ENCODE peak calls at places on chromosomes 12 and 14, in five cellular contexts. One of them, this sample, is unnamed.

GRCh38 chr12:78470354-78471195 is 394.0 kb upstream of the SYT1 start:
- DNase-seq in HCT116: peak
- DNase-seq in H1: no peak
- DNase-seq in SK-N-SH: peak
- DNase-seq in HepG2: peak
- DNase-seq in this sample: peak

GRCh38 chr12:93714382-93714781 is 37.2 kb downstream of the CRADD start:
- DNase-seq in H1: no peak
- DNase-seq in HepG2: no peak
- DNase-seq in HCT116: no peak
- DNase-seq in SK-N-SH: no peak
- DNase-seq in this sample: no peak

GRCh38 chr12:1592444-1593231 is 1.7 kb downstream of the FBXL14 start:
- DNase-seq in SK-N-SH: peak
- DNase-seq in HepG2: no peak
- DNase-seq in H1: no peak
- DNase-seq in HCT116: no peak
- DNase-seq in this sample: no peak

GRCh38 chr12:54357802-54358619 is 6.3 kb downstream of the GPR84 start:
- DNase-seq in H1: no peak
- DNase-seq in HepG2: no peak
- DNase-seq in HCT116: no peak
- DNase-seq in SK-N-SH: no peak
- DNase-seq in this sample: peak

GRCh38 chr12:9039397-9039977 is 50.1 kb downstream of the KLRG1 start:
- DNase-seq in HepG2: peak
- DNase-seq in SK-N-SH: peak
- DNase-seq in H1: no peak
- DNase-seq in HCT116: peak
- DNase-seq in this sample: peak

GRCh38 chr14:93005838-93006237 is 82.9 kb downstream of the CHGA start:
- DNase-seq in H1: no peak
- DNase-seq in HCT116: no peak
- DNase-seq in SK-N-SH: no peak
- DNase-seq in HepG2: no peak
- DNase-seq in this sample: no peak

GRCh38 chr12:51357374-51358047 is 11.0 kb upstream of the CELA1 start:
- DNase-seq in SK-N-SH: no peak
- DNase-seq in HCT116: no peak
- DNase-seq in HepG2: no peak
- DNase-seq in H1: no peak
- DNase-seq in this sample: no peak

GRCh38 chr12:810635-811415 is 58.4 kb downstream of the WNK1 start:
- DNase-seq in HCT116: no peak
- DNase-seq in H1: no peak
- DNase-seq in SK-N-SH: no peak
- DNase-seq in HepG2: no peak
- DNase-seq in this sample: no peak

GRCh38 chr12:79183946-79184345 is 319.4 kb downstream of the SYT1 start:
- DNase-seq in SK-N-SH: no peak
- DNase-seq in HCT116: no peak
- DNase-seq in H1: no peak
- DNase-seq in HepG2: no peak
- DNase-seq in this sample: no peak

GRCh38 chr14:103542545-103543088 is 13.6 kb downstream of the TRMT61A start:
- DNase-seq in HCT116: no peak
- DNase-seq in SK-N-SH: peak
- DNase-seq in H1: no peak
- DNase-seq in HepG2: no peak
- DNase-seq in this sample: no peak

GRCh38 chr12:32877670-32878459 is 18.7 kb downstream of the PKP2 start:
- DNase-seq in HepG2: no peak
- DNase-seq in SK-N-SH: peak
- DNase-seq in H1: no peak
- DNase-seq in HCT116: no peak
- DNase-seq in this sample: no peak

GRCh38 chr14:89012272-89013097 is 188.0 kb downstream of the TTC8 start:
- DNase-seq in H1: no peak
- DNase-seq in HCT116: no peak
- DNase-seq in SK-N-SH: no peak
- DNase-seq in HepG2: peak
- DNase-seq in this sample: no peak

GRCh38 chr12:58204086-58204485 is 262.7 kb downstream of the ATP23 start:
- DNase-seq in HepG2: no peak
- DNase-seq in H1: no peak
- DNase-seq in HCT116: no peak
- DNase-seq in SK-N-SH: no peak
- DNase-seq in this sample: no peak

GRCh38 chr12:107369679-107370078 is 276.3 kb upstream of the CRY1 start:
- DNase-seq in HCT116: no peak
- DNase-seq in SK-N-SH: no peak
- DNase-seq in HepG2: no peak
- DNase-seq in H1: no peak
- DNase-seq in this sample: no peak

GRCh38 chr12:128817115-128818015 is 6.4 kb downstream of the SLC15A4 start:
- DNase-seq in HCT116: no peak
- DNase-seq in H1: no peak
- DNase-seq in SK-N-SH: peak
- DNase-seq in HepG2: no peak
- DNase-seq in this sample: no peak

GRCh38 chr14:92945959-92946846 is 23.3 kb downstream of the CHGA start:
- DNase-seq in HCT116: peak
- DNase-seq in HepG2: no peak
- DNase-seq in H1: no peak
- DNase-seq in SK-N-SH: peak
- DNase-seq in this sample: no peak

GRCh38 chr14:103008768-103009342 is 48.5 kb downstream of the CDC42BPB start:
- DNase-seq in SK-N-SH: no peak
- DNase-seq in HCT116: no peak
- DNase-seq in HepG2: no peak
- DNase-seq in H1: no peak
- DNase-seq in this sample: no peak

GRCh38 chr14:32450919-32451675 is 122.0 kb downstream of the AKAP6 start:
- DNase-seq in SK-N-SH: no peak
- DNase-seq in HepG2: no peak
- DNase-seq in H1: no peak
- DNase-seq in HCT116: no peak
- DNase-seq in this sample: no peak

GRCh38 chr12:8953773-8954402 is 4.4 kb upstream of the M6PR start:
- DNase-seq in HCT116: no peak
- DNase-seq in H1: no peak
- DNase-seq in SK-N-SH: no peak
- DNase-seq in HepG2: no peak
- DNase-seq in this sample: no peak

GRCh38 chr12:89345830-89346740 is 6.2 kb downstream of the DUSP6 start:
- DNase-seq in H1: no peak
- DNase-seq in SK-N-SH: peak
- DNase-seq in HepG2: no peak
- DNase-seq in HCT116: peak
- DNase-seq in this sample: no peak

GRCh38 chr12:28998662-28999120 is 150.4 kb upstream of the FAR2 start:
- DNase-seq in H1: no peak
- DNase-seq in SK-N-SH: peak
- DNase-seq in HCT116: no peak
- DNase-seq in HepG2: peak
- DNase-seq in this sample: peak

GRCh38 chr12:115960868-115961802 is 316.4 kb downstream of the MED13L start:
- DNase-seq in H1: no peak
- DNase-seq in HCT116: no peak
- DNase-seq in SK-N-SH: no peak
- DNase-seq in HepG2: no peak
- DNase-seq in this sample: no peak

GRCh38 chr12:64633186-64633939 is 23.1 kb downstream of the RASSF3 start:
- DNase-seq in H1: no peak
- DNase-seq in HepG2: no peak
- DNase-seq in SK-N-SH: no peak
- DNase-seq in HCT116: no peak
- DNase-seq in this sample: no peak

GRCh38 chr12:22626429-22626828 is 1.5 kb downstream of the ETNK1 start:
- DNase-seq in H1: no peak
- DNase-seq in HCT116: no peak
- DNase-seq in HepG2: no peak
- DNase-seq in SK-N-SH: no peak
- DNase-seq in this sample: no peak

DNA sequence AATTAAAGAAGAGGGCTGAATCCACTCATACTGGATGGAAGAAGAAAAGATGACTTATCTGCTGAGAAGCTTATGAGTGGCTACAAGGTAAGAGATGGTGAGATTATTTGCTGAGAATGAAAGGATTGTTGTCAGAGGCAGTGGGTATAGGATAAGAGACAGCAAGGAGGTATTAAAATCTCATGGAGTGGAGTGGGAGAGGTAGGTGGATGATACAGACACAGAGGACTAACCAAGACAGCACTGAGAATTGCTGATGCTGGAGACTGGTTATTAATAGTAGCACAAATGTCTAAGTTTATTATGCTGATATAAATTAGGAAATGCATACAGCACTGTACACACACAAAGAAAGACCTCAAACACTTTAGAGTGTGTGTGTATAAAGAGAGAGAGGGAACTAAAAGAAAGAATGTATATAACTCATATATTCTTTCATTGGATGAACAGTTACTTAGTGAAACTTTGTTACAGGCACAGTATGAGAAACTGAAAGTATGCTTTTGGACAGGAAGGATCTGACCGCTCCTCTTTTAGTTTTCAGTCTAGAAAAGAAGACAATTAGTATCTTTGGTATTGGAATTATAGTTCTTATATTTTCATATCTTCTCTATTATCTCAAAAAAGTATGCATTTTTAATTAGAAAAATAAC is 543.1 kb downstream of the LRFN5 start:
- DNase-seq in H1: no peak
- DNase-seq in HepG2: no peak
- DNase-seq in SK-N-SH: no peak
- DNase-seq in HCT116: no peak
- DNase-seq in this sample: no peak
- TF ChIP-seq JUND in H1: no peak
- TF ChIP-seq JUND in HepG2: no peak
- TF ChIP-seq JUND in SK-N-SH: no peak
- TF ChIP-seq JUND in HCT116: no peak
- TF ChIP-seq JUND in this sample: no peak

DNA sequence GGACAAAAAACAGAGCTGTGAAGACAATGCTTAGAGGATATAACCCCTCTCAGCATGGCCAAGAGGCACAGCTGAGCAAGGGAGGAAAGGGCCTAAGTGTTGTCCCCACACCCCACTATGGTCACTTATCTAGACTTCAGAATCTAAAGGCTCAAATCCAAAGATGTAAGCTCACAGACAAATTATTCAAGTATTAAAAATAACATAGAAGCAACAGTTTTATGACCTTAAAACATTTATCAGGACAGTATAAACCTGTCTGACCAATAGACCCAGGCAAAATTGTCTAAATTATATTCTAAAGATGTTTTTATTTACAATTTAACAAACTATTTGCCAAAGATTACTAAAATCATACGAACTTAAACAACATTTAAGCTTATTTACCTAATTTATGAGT is 28.1 kb upstream of the PRICKLE1 start:
- DNase-seq in HCT116: peak
- DNase-seq in H1: no peak
- DNase-seq in HepG2: no peak
- DNase-seq in SK-N-SH: no peak
- DNase-seq in this sample: no peak
- TF ChIP-seq JUND in HCT116: no peak
- TF ChIP-seq JUND in H1: no peak
- TF ChIP-seq JUND in HepG2: no peak
- TF ChIP-seq JUND in SK-N-SH: no peak
- TF ChIP-seq JUND in this sample: no peak

DNA sequence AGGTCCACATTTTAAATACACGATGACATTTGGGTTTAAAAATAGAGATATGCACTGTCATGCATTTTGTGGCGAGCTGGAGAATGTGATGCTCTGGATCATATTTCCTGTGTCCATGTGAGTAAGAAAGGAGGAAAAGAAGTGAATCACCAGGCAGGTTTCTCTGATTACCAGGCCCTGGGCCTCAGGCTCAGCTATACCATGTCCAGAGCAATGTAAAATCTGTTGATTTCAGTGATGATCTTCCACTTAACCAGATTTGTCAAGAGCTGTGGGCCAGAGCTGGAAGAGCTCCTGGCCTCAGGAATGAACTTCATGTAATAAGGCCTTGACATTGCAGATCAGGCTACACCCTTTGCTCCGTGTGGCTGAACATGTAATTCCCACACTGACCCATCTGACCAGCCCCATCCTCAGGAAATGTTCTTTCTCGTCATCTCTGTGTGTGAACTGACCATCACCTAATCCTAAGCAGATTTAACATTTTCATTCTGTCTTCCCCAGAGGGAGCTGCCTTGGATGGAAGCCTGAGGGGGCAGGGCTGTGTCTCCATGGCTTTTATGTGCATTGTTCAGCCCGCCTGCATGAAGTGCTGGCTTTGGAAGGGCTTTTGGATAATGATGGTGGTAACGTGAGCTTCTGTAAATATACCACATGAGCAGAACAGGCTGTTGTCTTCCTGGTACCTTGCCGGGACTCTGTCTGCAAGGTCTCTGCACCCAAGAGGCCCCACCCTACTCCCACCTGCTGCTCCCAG is 54.5 kb downstream of the CRACR2A start:
- DNase-seq in HepG2: no peak
- DNase-seq in H1: no peak
- DNase-seq in HCT116: no peak
- DNase-seq in SK-N-SH: peak
- DNase-seq in this sample: no peak
- TF ChIP-seq JUND in HepG2: no peak
- TF ChIP-seq JUND in H1: no peak
- TF ChIP-seq JUND in HCT116: no peak
- TF ChIP-seq JUND in SK-N-SH: peak
- TF ChIP-seq JUND in this sample: no peak

GRCh38 chr12:56838602-56839488 is 75.7 kb downstream of the HSD17B6 start:
- DNase-seq in H1: no peak
- DNase-seq in HCT116: no peak
- DNase-seq in HepG2: no peak
- DNase-seq in SK-N-SH: no peak
- DNase-seq in this sample: no peak

GRCh38 chr12:56836800-56837663 is 73.9 kb downstream of the HSD17B6 start:
- DNase-seq in HepG2: no peak
- DNase-seq in SK-N-SH: no peak
- DNase-seq in HCT116: no peak
- DNase-seq in H1: no peak
- DNase-seq in this sample: peak

GRCh38 chr12:56836317-56836716 is 73.2 kb downstream of the HSD17B6 start:
- DNase-seq in HCT116: no peak
- DNase-seq in H1: no peak
- DNase-seq in HepG2: no peak
- DNase-seq in SK-N-SH: no peak
- DNase-seq in this sample: no peak

GRCh38 chr12:56839489-56840442 is 76.6 kb downstream of the HSD17B6 start:
- DNase-seq in SK-N-SH: peak
- DNase-seq in HepG2: peak
- DNase-seq in H1: peak
- DNase-seq in HCT116: peak
- DNase-seq in this sample: peak

GRCh38 chr12:56840922-56841321 is 77.8 kb downstream of the HSD17B6 start:
- DNase-seq in HepG2: no peak
- DNase-seq in HCT116: no peak
- DNase-seq in SK-N-SH: no peak
- DNase-seq in H1: no peak
- DNase-seq in this sample: no peak
- TF ChIP-seq JUND in HepG2: no peak
- TF ChIP-seq JUND in HCT116: no peak
- TF ChIP-seq JUND in SK-N-SH: no peak
- TF ChIP-seq JUND in H1: no peak
- TF ChIP-seq JUND in this sample: no peak

GRCh38 chr12:3119745-3120660 is 42.8 kb downstream of the TSPAN9 start:
- DNase-seq in SK-N-SH: peak
- DNase-seq in H1: no peak
- DNase-seq in HCT116: no peak
- DNase-seq in HepG2: no peak
- DNase-seq in this sample: peak
- TF ChIP-seq JUND in SK-N-SH: no peak
- TF ChIP-seq JUND in H1: no peak
- TF ChIP-seq JUND in HCT116: no peak
- TF ChIP-seq JUND in HepG2: no peak
- TF ChIP-seq JUND in this sample: no peak

This sample was measured in T47D.